ENCODE peak calls at places on chromosomes 6 and 20, in ten cellular contexts. N is adipocyte; K is SJCRH30; H is small intestine; Z is testis; G is WERI-Rb-1; W is CD8-positive, alpha-beta T cell; R is fibroblast of lung; F is hepatocyte; B is prostate gland. J is an unnamed sample. For H3K36me3, the result is how much of the 10 kb centered on the place peaks cover.

GRCh38 chr6:70717038-70717801 is 49.5 kb downstream of the SMAP1 start:
- DNase-seq in N (no peak), K (no peak), H (no peak), Z (no peak), G (no peak), W (no peak), R (no peak), F (no peak), B (no peak), J (no peak)

GRCh38 chr6:155054851-155055250 is 59.7 kb downstream of the TIAM2 start:
- DNase-seq in N (no peak), K (no peak), H (no peak), Z (no peak), G (no peak), W (no peak), R (no peak), F (no peak), B (no peak), J (no peak)

GRCh38 chr6:91438570-91438969 is 851.7 kb upstream of the MAP3K7 start:
- DNase-seq in N (peak), K (no peak), H (no peak), Z (no peak), G (no peak), W (no peak), R (peak), F (no peak), B (no peak), J (no peak)

GRCh38 chr6:83633609-83634008 is 75.3 kb downstream of the SNAP91 start:
- DNase-seq in N (no peak), K (peak), H (no peak), Z (no peak), G (peak), W (no peak), R (no peak), F (no peak), B (no peak), J (no peak)

GRCh38 chr20:25033250-25033940 is 24.5 kb downstream of the ACSS1 start:
- DNase-seq in N (no peak), K (peak), H (peak), Z (no peak), G (no peak), W (no peak), R (peak), F (peak), B (no peak), J (no peak)

GRCh38 chr6:90719321-90720195 is 132.7 kb upstream of the MAP3K7 start:
- DNase-seq in N (no peak), K (no peak), H (no peak), Z (no peak), G (no peak), W (no peak), R (no peak), F (no peak), B (no peak), J (no peak)

GRCh38 chr6:158496700-158497099 is 63.2 kb upstream of the TMEM181 start:
- DNase-seq in N (no peak), K (no peak), H (no peak), Z (no peak), G (no peak), W (no peak), R (no peak), F (no peak), B (no peak), J (peak)

GRCh38 chr6:164099535-164099982 is 685.0 kb downstream of the QKI start:
- DNase-seq in N (no peak), K (peak), H (no peak), Z (no peak), G (no peak), W (no peak), R (peak), F (no peak), B (no peak), J (no peak)

GRCh38 chr6:129104560-129104959 is 221.6 kb downstream of the LAMA2 start:
- DNase-seq in N (no peak), K (peak), H (no peak), Z (no peak), G (no peak), W (no peak), R (peak), F (no peak), B (no peak), J (no peak)

GRCh38 chr6:108921547-108922331 is 73.5 kb downstream of the ARMC2 start:
- DNase-seq in N (peak), K (no peak), H (no peak), Z (no peak), G (no peak), W (no peak), R (peak), F (no peak), B (peak), J (no peak)

GRCh38 chr20:58586565-58587093 is 64.5 kb upstream of the STX16 start:
- DNase-seq in N (no peak), K (no peak), H (no peak), Z (no peak), G (no peak), W (no peak), R (no peak), F (no peak), B (no peak), J (no peak)

GRCh38 chr6:125367036-125367782 is 65.4 kb upstream of the HDDC2 start:
- DNase-seq in N (no peak), K (no peak), H (no peak), Z (no peak), G (no peak), W (no peak), R (no peak), F (no peak), B (no peak), J (no peak)

DNA sequence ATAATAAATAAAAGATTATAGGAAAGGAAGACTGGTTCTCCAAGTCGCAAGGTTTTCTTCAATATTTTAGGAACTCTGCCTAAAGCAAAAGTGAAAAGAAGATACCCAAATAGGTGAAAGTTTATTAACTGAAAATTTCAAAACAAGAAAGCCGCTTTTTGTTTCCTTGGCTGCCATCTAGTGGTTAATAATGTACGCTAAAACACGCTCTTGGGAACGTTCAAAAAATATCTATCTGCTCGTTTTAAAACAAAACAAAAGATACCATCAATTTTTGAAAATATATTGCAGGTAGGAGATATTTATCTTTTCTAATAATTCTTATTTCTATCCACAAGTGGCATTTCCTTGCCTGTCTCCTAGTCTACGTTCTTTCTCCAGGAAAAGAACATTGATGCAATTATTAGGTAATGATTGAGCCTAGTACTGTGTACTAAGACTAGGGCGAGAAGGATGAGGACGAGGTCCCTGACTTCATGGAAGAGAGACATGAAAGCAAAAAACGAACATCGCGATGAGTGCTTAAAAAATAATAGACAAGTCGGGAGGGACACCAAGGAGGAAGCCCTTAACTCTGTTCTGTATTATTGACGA is 97.2 kb downstream of the SPTLC3 start:
- DNase-seq in N (peak), K (peak), H (peak), Z (no peak), G (no peak), W (no peak), R (peak), F (peak), B (no peak), J (no peak)
- H3K4me3 ChIP-seq in N (peak), K (no peak), H (no peak), Z (no peak), G (no peak), W (no peak), R (no peak), F (no peak), B (no peak), J (no peak)

GRCh38 chr6:30295844-30296243 is 30.9 kb upstream of the TRIM39 start:
- DNase-seq in N (no peak), K (no peak), H (no peak), Z (no peak), G (no peak), W (no peak), R (no peak), F (no peak), B (no peak), J (no peak)
- H3K36me3 ChIP-seq in N (under half), K (under half), H (under half), Z (under half), G (half or more), W (under half), R (under half), F (under half), B (under half), J (under half)

GRCh38 chr6:6915219-6915618 is 192.5 kb upstream of the RREB1 start:
- DNase-seq in N (no peak), K (no peak), H (peak), Z (no peak), G (peak), W (no peak), R (no peak), F (no peak), B (no peak), J (no peak)
- H3K4me3 ChIP-seq in N (peak), K (no peak), H (no peak), Z (no peak), G (no peak), W (no peak), R (no peak), F (no peak), B (no peak), J (no peak)

GRCh38 chr20:21361266-21361665 is 36.1 kb downstream of the NKX2-4 start:
- DNase-seq in N (peak), K (no peak), H (no peak), Z (no peak), G (no peak), W (no peak), R (peak), F (no peak), B (no peak), J (no peak)
- H3K36me3 ChIP-seq in N (half or more), K (half or more), H (under half), Z (under half), G (half or more), W (under half), R (under half), F (under half), B (under half), J (under half)

DNA sequence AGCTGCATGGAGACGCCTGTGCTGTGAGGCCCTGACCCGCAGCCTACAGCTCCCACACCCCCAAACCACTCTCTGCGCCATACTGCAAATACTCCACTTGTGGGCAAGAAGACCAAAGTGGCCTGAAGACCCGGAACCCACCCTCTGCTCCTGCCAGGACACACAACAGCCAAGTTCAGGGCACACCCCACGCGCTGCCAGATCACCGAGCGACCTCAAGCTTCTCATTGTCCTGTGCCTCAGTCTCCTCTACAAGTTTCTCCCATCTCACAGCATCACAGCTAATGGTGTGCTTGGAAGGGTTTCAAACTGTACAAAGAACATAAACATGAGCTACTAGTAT is 81.3 kb upstream of the MPC1 start:
- DNase-seq in N (no peak), K (no peak), H (no peak), Z (no peak), G (no peak), W (no peak), R (no peak), F (no peak), B (no peak), J (no peak)
- H3K4me3 ChIP-seq in N (no peak), K (no peak), H (no peak), Z (no peak), G (no peak), W (no peak), R (no peak), F (no peak), B (no peak), J (no peak)

GRCh38 chr6:21131406-21131805 is 462.1 kb upstream of the SOX4 start:
- DNase-seq in N (no peak), K (no peak), H (no peak), Z (no peak), G (no peak), W (no peak), R (no peak), F (no peak), B (no peak), J (no peak)
- H3K36me3 ChIP-seq in N (under half), K (under half), H (under half), Z (under half), G (under half), W (under half), R (under half), F (under half), B (under half), J (under half)

GRCh38 chr20:53875452-53875851 is 194.9 kb downstream of the BCAS1 start:
- DNase-seq in N (no peak), K (no peak), H (no peak), Z (peak), G (no peak), W (no peak), R (no peak), F (no peak), B (no peak), J (no peak)
- H3K4me3 ChIP-seq in N (no peak), K (no peak), H (no peak), Z (peak), G (no peak), W (no peak), R (no peak), F (no peak), B (no peak), J (no peak)

J was measured in H7.